ENCODE peak calls at places on chromosomes 13 and 19, in six cellular contexts. One of them, this sample, is unnamed.

GRCh38 chr13:31310781-31311180 is 111.0 kb downstream of the B3GLCT start:
- DNase-seq in smooth muscle cell of the brain vasculature: no peak
- DNase-seq in EH: no peak
- DNase-seq in GM04504: no peak
- DNase-seq in activated T-helper 1 cell treated with anti-CD3 and anti-CD28 coated beads, Interleukin-2, amount 50 U/mL, for 16 hours: no peak
- DNase-seq in stimulated activated naive B cell treated with anti-CD40 and anti-IgM and Interleukin-4, amounts not matched to agents 10 μg/mL and 1 μg/mL and 100 μg/mL, for 72 hours: no peak
- DNase-seq in this sample: no peak

GRCh38 chr13:59112375-59112774 is 1051.4 kb downstream of the DIAPH3 start:
- DNase-seq in smooth muscle cell of the brain vasculature: peak; percentile 78
- DNase-seq in stimulated activated naive B cell treated with anti-CD40 and anti-IgM and Interleukin-4, amounts not matched to agents 10 μg/mL and 1 μg/mL and 100 μg/mL, for 72 hours: no peak
- DNase-seq in activated T-helper 1 cell treated with anti-CD3 and anti-CD28 coated beads, Interleukin-2, amount 50 U/mL, for 16 hours: no peak
- DNase-seq in EH: peak; percentile 85
- DNase-seq in GM04504: no peak
- DNase-seq in this sample: peak; percentile 18

GRCh38 chr19:11986754-11987153 is 21.9 kb downstream of the ZNF763 start:
- DNase-seq in EH: no peak
- DNase-seq in smooth muscle cell of the brain vasculature: no peak
- DNase-seq in GM04504: no peak
- DNase-seq in activated T-helper 1 cell treated with anti-CD3 and anti-CD28 coated beads, Interleukin-2, amount 50 U/mL, for 16 hours: no peak
- DNase-seq in stimulated activated naive B cell treated with anti-CD40 and anti-IgM and Interleukin-4, amounts not matched to agents 10 μg/mL and 1 μg/mL and 100 μg/mL, for 72 hours: no peak
- DNase-seq in this sample: no peak

GRCh38 chr19:17755977-17756670 is 4.8 kb downstream of the FCHO1 start:
- DNase-seq in stimulated activated naive B cell treated with anti-CD40 and anti-IgM and Interleukin-4, amounts not matched to agents 10 μg/mL and 1 μg/mL and 100 μg/mL, for 72 hours: peak; percentile 73
- DNase-seq in EH: peak; percentile 40
- DNase-seq in smooth muscle cell of the brain vasculature: no peak
- DNase-seq in activated T-helper 1 cell treated with anti-CD3 and anti-CD28 coated beads, Interleukin-2, amount 50 U/mL, for 16 hours: no peak
- DNase-seq in GM04504: no peak
- DNase-seq in this sample: no peak

GRCh38 chr19:46776927-46777911 is 11.2 kb downstream of the SLC1A5 start:
- DNase-seq in activated T-helper 1 cell treated with anti-CD3 and anti-CD28 coated beads, Interleukin-2, amount 50 U/mL, for 16 hours: no peak
- DNase-seq in EH: no peak
- DNase-seq in stimulated activated naive B cell treated with anti-CD40 and anti-IgM and Interleukin-4, amounts not matched to agents 10 μg/mL and 1 μg/mL and 100 μg/mL, for 72 hours: no peak
- DNase-seq in smooth muscle cell of the brain vasculature: no peak
- DNase-seq in GM04504: no peak
- DNase-seq in this sample: no peak

GRCh38 chr19:43425567-43426392 is 11.1 kb downstream of the TEX101 start:
- DNase-seq in stimulated activated naive B cell treated with anti-CD40 and anti-IgM and Interleukin-4, amounts not matched to agents 10 μg/mL and 1 μg/mL and 100 μg/mL, for 72 hours: no peak
- DNase-seq in smooth muscle cell of the brain vasculature: no peak
- DNase-seq in GM04504: no peak
- DNase-seq in EH: peak; percentile 34
- DNase-seq in activated T-helper 1 cell treated with anti-CD3 and anti-CD28 coated beads, Interleukin-2, amount 50 U/mL, for 16 hours: no peak
- DNase-seq in this sample: peak; percentile 25

GRCh38 chr19:49301165-49301865 is 23.7 kb downstream of the SLC6A16 start:
- DNase-seq in GM04504: peak; percentile 17
- DNase-seq in smooth muscle cell of the brain vasculature: peak; percentile 17
- DNase-seq in EH: peak; percentile 69
- DNase-seq in stimulated activated naive B cell treated with anti-CD40 and anti-IgM and Interleukin-4, amounts not matched to agents 10 μg/mL and 1 μg/mL and 100 μg/mL, for 72 hours: peak; percentile 76
- DNase-seq in activated T-helper 1 cell treated with anti-CD3 and anti-CD28 coated beads, Interleukin-2, amount 50 U/mL, for 16 hours: peak; percentile 64
- DNase-seq in this sample: peak; percentile 48

GRCh38 chr19:51136891-51137551 is 5.1 kb upstream of the SIGLEC7 start:
- DNase-seq in smooth muscle cell of the brain vasculature: no peak
- DNase-seq in activated T-helper 1 cell treated with anti-CD3 and anti-CD28 coated beads, Interleukin-2, amount 50 U/mL, for 16 hours: no peak
- DNase-seq in GM04504: no peak
- DNase-seq in EH: no peak
- DNase-seq in stimulated activated naive B cell treated with anti-CD40 and anti-IgM and Interleukin-4, amounts not matched to agents 10 μg/mL and 1 μg/mL and 100 μg/mL, for 72 hours: peak; percentile 9
- DNase-seq in this sample: no peak

GRCh38 chr19:3980353-3981251 is 4.7 kb downstream of the EEF2 start:
- DNase-seq in EH: no peak
- DNase-seq in smooth muscle cell of the brain vasculature: no peak
- DNase-seq in stimulated activated naive B cell treated with anti-CD40 and anti-IgM and Interleukin-4, amounts not matched to agents 10 μg/mL and 1 μg/mL and 100 μg/mL, for 72 hours: no peak
- DNase-seq in GM04504: no peak
- DNase-seq in activated T-helper 1 cell treated with anti-CD3 and anti-CD28 coated beads, Interleukin-2, amount 50 U/mL, for 16 hours: no peak
- DNase-seq in this sample: no peak

GRCh38 chr13:19782049-19782726 is 557 bp downstream of the PSPC1 start:
- DNase-seq in activated T-helper 1 cell treated with anti-CD3 and anti-CD28 coated beads, Interleukin-2, amount 50 U/mL, for 16 hours: peak; percentile 33
- DNase-seq in smooth muscle cell of the brain vasculature: peak; percentile 17
- DNase-seq in EH: peak; percentile 65
- DNase-seq in GM04504: peak; percentile 23
- DNase-seq in stimulated activated naive B cell treated with anti-CD40 and anti-IgM and Interleukin-4, amounts not matched to agents 10 μg/mL and 1 μg/mL and 100 μg/mL, for 72 hours: peak; percentile 51
- DNase-seq in this sample: peak; percentile 15

GRCh38 chr19:50959731-50960500 is 7.1 kb upstream of the KLK5 start:
- DNase-seq in activated T-helper 1 cell treated with anti-CD3 and anti-CD28 coated beads, Interleukin-2, amount 50 U/mL, for 16 hours: no peak
- DNase-seq in stimulated activated naive B cell treated with anti-CD40 and anti-IgM and Interleukin-4, amounts not matched to agents 10 μg/mL and 1 μg/mL and 100 μg/mL, for 72 hours: no peak
- DNase-seq in GM04504: no peak
- DNase-seq in EH: no peak
- DNase-seq in smooth muscle cell of the brain vasculature: no peak
- DNase-seq in this sample: no peak

GRCh38 chr19:7932930-7933300 is 7.0 kb upstream of the CTXN1 start:
- DNase-seq in GM04504: no peak
- DNase-seq in EH: no peak
- DNase-seq in stimulated activated naive B cell treated with anti-CD40 and anti-IgM and Interleukin-4, amounts not matched to agents 10 μg/mL and 1 μg/mL and 100 μg/mL, for 72 hours: no peak
- DNase-seq in activated T-helper 1 cell treated with anti-CD3 and anti-CD28 coated beads, Interleukin-2, amount 50 U/mL, for 16 hours: no peak
- DNase-seq in smooth muscle cell of the brain vasculature: no peak
- DNase-seq in this sample: no peak

GRCh38 chr13:82076421-82076820 is 1735.5 kb upstream of the SPRY2 start:
- DNase-seq in stimulated activated naive B cell treated with anti-CD40 and anti-IgM and Interleukin-4, amounts not matched to agents 10 μg/mL and 1 μg/mL and 100 μg/mL, for 72 hours: no peak
- DNase-seq in activated T-helper 1 cell treated with anti-CD3 and anti-CD28 coated beads, Interleukin-2, amount 50 U/mL, for 16 hours: no peak
- DNase-seq in GM04504: no peak
- DNase-seq in smooth muscle cell of the brain vasculature: no peak
- DNase-seq in EH: no peak
- DNase-seq in this sample: no peak

GRCh38 chr13:32840113-32840512 is 176.1 kb upstream of the KL start:
- DNase-seq in activated T-helper 1 cell treated with anti-CD3 and anti-CD28 coated beads, Interleukin-2, amount 50 U/mL, for 16 hours: no peak
- DNase-seq in EH: no peak
- DNase-seq in stimulated activated naive B cell treated with anti-CD40 and anti-IgM and Interleukin-4, amounts not matched to agents 10 μg/mL and 1 μg/mL and 100 μg/mL, for 72 hours: no peak
- DNase-seq in smooth muscle cell of the brain vasculature: no peak
- DNase-seq in GM04504: no peak
- DNase-seq in this sample: no peak